ENCODE peak calls at places on chromosomes 1 and 21, in eight cellular contexts. K is posterior vena cava; F is ecto neural progenitor cell; Z is HS-27A; P is HAP-1; N is GM12865; Q is NCI-H2081; U is stimulated activated CD8-positive, alpha-beta memory T cell treated with anti-CD3 and anti-CD28 coated beads, Interleukin-4, amount 100 ng/mL, for 1 hour. G is an unnamed sample.

GRCh38 chr1:42150626-42151025 is 2.6 kb upstream of the GUCA2B start:
- DNase-seq in K (no peak), F (no peak), Z (no peak), P (no peak), N (no peak), Q (no peak), U (no peak), G (no peak)

GRCh38 chr1:20698195-20698910 is 19.5 kb downstream of the KIF17 start:
- DNase-seq in K (no peak), F (no peak), Z (peak; percentile 51), P (no peak), N (no peak), Q (no peak), U (no peak), G (no peak)

GRCh38 chr1:99589186-99589636 is 56.7 kb upstream of the PALMD start:
- DNase-seq in K (no peak), F (no peak), Z (no peak), P (no peak), N (no peak), Q (no peak), U (no peak), G (no peak)

GRCh38 chr1:7135463-7135862 is 350.2 kb downstream of the CAMTA1 start:
- DNase-seq in K (no peak), F (no peak), Z (no peak), P (no peak), N (no peak), Q (no peak), U (no peak), G (no peak)

GRCh38 chr1:106678661-106679060 is 377.8 kb upstream of the PRMT6 start:
- DNase-seq in K (no peak), F (no peak), Z (no peak), P (no peak), N (no peak), Q (no peak), U (no peak), G (no peak)

GRCh38 chr1:214658785-214659184 is 55.8 kb downstream of the CENPF start:
- DNase-seq in K (no peak), F (no peak), Z (no peak), P (peak; percentile 13), N (no peak), Q (peak; percentile 38), U (no peak), G (no peak)

GRCh38 chr1:111553199-111553598 is 49.8 kb upstream of the ADORA3 start:
- DNase-seq in K (no peak), F (no peak), Z (peak; percentile 77), P (no peak), N (no peak), Q (no peak), U (no peak), G (peak; percentile 71)

GRCh38 chr1:84406209-84406917 is 8.1 kb downstream of the DNASE2B start:
- DNase-seq in K (no peak), F (no peak), Z (no peak), P (no peak), N (no peak), Q (peak; percentile 15), U (no peak), G (no peak)

GRCh38 chr1:167200749-167201148 is 19.9 kb upstream of the POU2F1 start:
- DNase-seq in K (no peak), F (no peak), Z (no peak), P (no peak), N (no peak), Q (no peak), U (no peak), G (no peak)

GRCh38 chr1:47948126-47948525 is 49.1 kb downstream of the TRABD2B start:
- DNase-seq in K (no peak), F (no peak), Z (no peak), P (no peak), N (no peak), Q (no peak), U (no peak), G (no peak)

GRCh38 chr21:29704719-29705118 is 235.1 kb downstream of the GRIK1 start:
- DNase-seq in K (no peak), F (no peak), Z (no peak), P (no peak), N (no peak), Q (no peak), U (no peak), G (no peak)

GRCh38 chr1:206578115-206578935 is 33.9 kb downstream of the EIF2D start:
- DNase-seq in K (no peak), F (no peak), Z (no peak), P (no peak), N (peak; percentile 43), Q (no peak), U (no peak), G (no peak)

GRCh38 chr1:59755084-59755685 is 59.6 kb upstream of the HOOK1 start:
- DNase-seq in K (no peak), F (no peak), Z (no peak), P (no peak), N (no peak), Q (no peak), U (no peak), G (no peak)

GRCh38 chr1:167599839-167600581 is 30.0 kb upstream of the RCSD1 start:
- DNase-seq in K (no peak), F (no peak), Z (peak; percentile 2), P (no peak), N (peak; percentile 80), Q (no peak), U (no peak), G (no peak)

GRCh38 chr1:27416387-27417111 is 24.1 kb downstream of the GPR3 start:
- DNase-seq in K (peak; percentile 4), F (no peak), Z (no peak), P (peak; percentile 60), N (peak; percentile 92), Q (peak; percentile 75), U (no peak), G (peak; percentile 61)